ENCODE peak calls at places on chromosomes 12 and 14, in six cellular contexts. One of them, this sample, is unnamed.

GRCh38 chr14:64708148-64709004 is 4.2 kb downstream of the PLEKHG3 start:
- DNase-seq in iris pigment epithelial cell: peak; percentile 69
- DNase-seq in hepatic stellate cell: no peak
- DNase-seq in astrocyte: peak; percentile 64
- DNase-seq in MCF 10A: peak; percentile 77
- DNase-seq in EL: peak; percentile 36
- DNase-seq in this sample: peak; percentile 89

GRCh38 chr12:114733919-114734318 is 49.9 kb upstream of the TBX3 start:
- DNase-seq in EL: no peak
- DNase-seq in astrocyte: no peak
- DNase-seq in iris pigment epithelial cell: no peak
- DNase-seq in MCF 10A: no peak
- DNase-seq in hepatic stellate cell: no peak
- DNase-seq in this sample: no peak

GRCh38 chr12:116067892-116068291 is 209.6 kb downstream of the MED13L start:
- DNase-seq in EL: no peak
- DNase-seq in hepatic stellate cell: no peak
- DNase-seq in iris pigment epithelial cell: peak; percentile 45
- DNase-seq in astrocyte: no peak
- DNase-seq in MCF 10A: no peak
- DNase-seq in this sample: no peak

GRCh38 chr12:132178801-132179401 is 34.6 kb downstream of the NOC4L start:
- DNase-seq in astrocyte: no peak
- DNase-seq in EL: no peak
- DNase-seq in hepatic stellate cell: no peak
- DNase-seq in iris pigment epithelial cell: no peak
- DNase-seq in MCF 10A: no peak
- DNase-seq in this sample: no peak

GRCh38 chr14:101623077-101623372 is 61.7 kb downstream of the DIO3 start:
- DNase-seq in MCF 10A: no peak
- DNase-seq in EL: no peak
- DNase-seq in iris pigment epithelial cell: no peak
- DNase-seq in hepatic stellate cell: no peak
- DNase-seq in astrocyte: no peak
- DNase-seq in this sample: no peak

GRCh38 chr14:81591266-81591665 is 57.6 kb upstream of the SEL1L start:
- DNase-seq in iris pigment epithelial cell: no peak
- DNase-seq in MCF 10A: no peak
- DNase-seq in hepatic stellate cell: no peak
- DNase-seq in astrocyte: no peak
- DNase-seq in EL: no peak
- DNase-seq in this sample: no peak

GRCh38 chr14:54730156-54730961 is 163.4 kb downstream of the SAMD4A start:
- DNase-seq in astrocyte: peak; percentile 74
- DNase-seq in MCF 10A: no peak
- DNase-seq in EL: peak; percentile 89
- DNase-seq in hepatic stellate cell: no peak
- DNase-seq in iris pigment epithelial cell: peak; percentile 81
- DNase-seq in this sample: no peak

GRCh38 chr12:45674181-45674580 is 55.3 kb upstream of the ARID2 start:
- DNase-seq in hepatic stellate cell: no peak
- DNase-seq in MCF 10A: no peak
- DNase-seq in EL: peak; percentile 23
- DNase-seq in astrocyte: peak; percentile 23
- DNase-seq in iris pigment epithelial cell: peak; percentile 41
- DNase-seq in this sample: no peak

GRCh38 chr12:96986883-96987523 is 79.9 kb downstream of the NEDD1 start:
- DNase-seq in EL: peak; percentile 30
- DNase-seq in astrocyte: no peak
- DNase-seq in iris pigment epithelial cell: peak; percentile 12
- DNase-seq in MCF 10A: peak; percentile 44
- DNase-seq in hepatic stellate cell: peak; percentile 11
- DNase-seq in this sample: no peak

GRCh38 chr12:110079477-110080400 is 31.4 kb upstream of the C12orf76 start:
- DNase-seq in hepatic stellate cell: peak; percentile 38
- DNase-seq in MCF 10A: no peak
- DNase-seq in astrocyte: no peak
- DNase-seq in EL: no peak
- DNase-seq in iris pigment epithelial cell: peak; percentile 62
- DNase-seq in this sample: peak; percentile 42

GRCh38 chr12:120831648-120832267 is 72.4 kb downstream of the SPPL3 start:
- DNase-seq in EL: no peak
- DNase-seq in MCF 10A: no peak
- DNase-seq in iris pigment epithelial cell: no peak
- DNase-seq in hepatic stellate cell: no peak
- DNase-seq in astrocyte: peak; percentile 22
- DNase-seq in this sample: no peak

GRCh38 chr12:66048843-66049537 is 81.6 kb downstream of the LLPH start:
- DNase-seq in iris pigment epithelial cell: peak; percentile 88
- DNase-seq in hepatic stellate cell: no peak
- DNase-seq in MCF 10A: peak; percentile 75
- DNase-seq in astrocyte: no peak
- DNase-seq in EL: peak; percentile 38
- DNase-seq in this sample: peak; percentile 43

GRCh38 chr14:22112004-22112403 is 438.4 kb upstream of the OR4E1 start:
- DNase-seq in hepatic stellate cell: no peak
- DNase-seq in MCF 10A: peak; percentile 46
- DNase-seq in EL: peak; percentile 3
- DNase-seq in astrocyte: no peak
- DNase-seq in iris pigment epithelial cell: no peak
- DNase-seq in this sample: no peak

GRCh38 chr12:70246580-70246979 is 3.3 kb downstream of the CNOT2 start:
- DNase-seq in EL: peak; percentile 31
- DNase-seq in MCF 10A: no peak
- DNase-seq in astrocyte: peak; percentile 45
- DNase-seq in iris pigment epithelial cell: peak; percentile 47
- DNase-seq in hepatic stellate cell: peak; percentile 34
- DNase-seq in this sample: peak; percentile 12

GRCh38 chr14:95113476-95113875 is 43.9 kb downstream of the DICER1 start:
- DNase-seq in hepatic stellate cell: no peak
- DNase-seq in EL: no peak
- DNase-seq in MCF 10A: no peak
- DNase-seq in iris pigment epithelial cell: no peak
- DNase-seq in astrocyte: no peak
- DNase-seq in this sample: no peak

GRCh38 chr12:68253504-68253903 is at the start of gene IL22:
- DNase-seq in iris pigment epithelial cell: no peak
- DNase-seq in MCF 10A: no peak
- DNase-seq in hepatic stellate cell: no peak
- DNase-seq in astrocyte: no peak
- DNase-seq in EL: no peak
- DNase-seq in this sample: no peak

GRCh38 chr12:114481200-114481535 is 75.2 kb upstream of the TBX5 start:
- DNase-seq in MCF 10A: no peak
- DNase-seq in astrocyte: no peak
- DNase-seq in hepatic stellate cell: no peak
- DNase-seq in iris pigment epithelial cell: no peak
- DNase-seq in EL: no peak
- DNase-seq in this sample: no peak

GRCh38 chr14:100547633-100548294 is 39.5 kb downstream of the BEGAIN start:
- DNase-seq in hepatic stellate cell: peak; percentile 60
- DNase-seq in astrocyte: no peak
- DNase-seq in iris pigment epithelial cell: peak; percentile 68
- DNase-seq in EL: peak; percentile 83
- DNase-seq in MCF 10A: peak; percentile 78
- DNase-seq in this sample: no peak

GRCh38 chr14:49992901-49993335 is 100.0 kb downstream of the ARF6 start:
- DNase-seq in MCF 10A: peak; percentile 43
- DNase-seq in iris pigment epithelial cell: peak; percentile 71
- DNase-seq in hepatic stellate cell: peak; percentile 49
- DNase-seq in astrocyte: peak; percentile 71
- DNase-seq in EL: peak; percentile 89
- DNase-seq in this sample: no peak

GRCh38 chr14:59576332-59577294 is at the start of gene CCDC175:
- DNase-seq in iris pigment epithelial cell: peak; percentile 81
- DNase-seq in MCF 10A: peak; percentile 52
- DNase-seq in astrocyte: peak; percentile 56
- DNase-seq in hepatic stellate cell: peak; percentile 66
- DNase-seq in EL: peak; percentile 73
- DNase-seq in this sample: peak; percentile 46

GRCh38 chr12:42735869-42736361 is 146.4 kb upstream of the PRICKLE1 start:
- DNase-seq in MCF 10A: no peak
- DNase-seq in iris pigment epithelial cell: no peak
- DNase-seq in EL: no peak
- DNase-seq in hepatic stellate cell: no peak
- DNase-seq in astrocyte: peak; percentile 70
- DNase-seq in this sample: peak; percentile 37

GRCh38 chr12:62350554-62350953 is 90.3 kb downstream of the USP15 start:
- DNase-seq in MCF 10A: no peak
- DNase-seq in EL: no peak
- DNase-seq in hepatic stellate cell: no peak
- DNase-seq in astrocyte: no peak
- DNase-seq in iris pigment epithelial cell: no peak
- DNase-seq in this sample: no peak

GRCh38 chr12:6370576-6370935 is 4.8 kb downstream of the SCNN1A start:
- DNase-seq in EL: no peak
- DNase-seq in iris pigment epithelial cell: no peak
- DNase-seq in MCF 10A: peak; percentile 42
- DNase-seq in astrocyte: no peak
- DNase-seq in hepatic stellate cell: no peak
- DNase-seq in this sample: no peak

GRCh38 chr12:67919406-67919805 is 69.8 kb upstream of the IFNG-AS1 start:
- DNase-seq in EL: peak; percentile 50
- DNase-seq in astrocyte: peak; percentile 36
- DNase-seq in iris pigment epithelial cell: peak; percentile 46
- DNase-seq in MCF 10A: peak; percentile 56
- DNase-seq in hepatic stellate cell: no peak
- DNase-seq in this sample: peak; percentile 59

GRCh38 chr12:57143454-57143853 is 4.0 kb downstream of the LRP1-AS start:
- DNase-seq in MCF 10A: no peak
- DNase-seq in EL: no peak
- DNase-seq in astrocyte: no peak
- DNase-seq in iris pigment epithelial cell: no peak
- DNase-seq in hepatic stellate cell: no peak
- DNase-seq in this sample: no peak

GRCh38 chr14:102527255-102528232 is 18.0 kb upstream of the ANKRD9 start:
- DNase-seq in astrocyte: no peak
- DNase-seq in MCF 10A: peak; percentile 92
- DNase-seq in iris pigment epithelial cell: no peak
- DNase-seq in EL: peak; percentile 60
- DNase-seq in hepatic stellate cell: no peak
- DNase-seq in this sample: peak; percentile 94

GRCh38 chr12:6766651-6767300 is 613 bp downstream of the PTMS start:
- DNase-seq in iris pigment epithelial cell: peak; percentile 74
- DNase-seq in hepatic stellate cell: peak; percentile 81
- DNase-seq in astrocyte: peak; percentile 32
- DNase-seq in EL: peak; percentile 71
- DNase-seq in MCF 10A: peak; percentile 75
- DNase-seq in this sample: peak; percentile 73

GRCh38 chr12:85237320-85237719 is 42.7 kb upstream of the ALX1 start:
- DNase-seq in EL: no peak
- DNase-seq in hepatic stellate cell: no peak
- DNase-seq in astrocyte: no peak
- DNase-seq in MCF 10A: peak; percentile 6
- DNase-seq in iris pigment epithelial cell: peak; percentile 17
- DNase-seq in this sample: no peak

GRCh38 chr14:91216731-91217226 is 27.7 kb downstream of the GPR68 start:
- DNase-seq in astrocyte: no peak
- DNase-seq in hepatic stellate cell: no peak
- DNase-seq in EL: no peak
- DNase-seq in MCF 10A: no peak
- DNase-seq in iris pigment epithelial cell: no peak
- DNase-seq in this sample: no peak

GRCh38 chr14:23935158-23935557 is 18.4 kb upstream of the DHRS4 start:
- DNase-seq in astrocyte: no peak
- DNase-seq in iris pigment epithelial cell: no peak
- DNase-seq in MCF 10A: no peak
- DNase-seq in hepatic stellate cell: no peak
- DNase-seq in EL: no peak
- DNase-seq in this sample: no peak

GRCh38 chr14:100590726-100591452 is 3.7 kb upstream of the BEGAIN start:
- DNase-seq in hepatic stellate cell: no peak
- DNase-seq in astrocyte: no peak
- DNase-seq in iris pigment epithelial cell: no peak
- DNase-seq in EL: no peak
- DNase-seq in MCF 10A: no peak
- DNase-seq in this sample: no peak

GRCh38 chr12:5796171-5797091 is 148.6 kb downstream of the ANO2 start:
- DNase-seq in EL: peak; percentile 40
- DNase-seq in iris pigment epithelial cell: no peak
- DNase-seq in MCF 10A: no peak
- DNase-seq in astrocyte: no peak
- DNase-seq in hepatic stellate cell: peak; percentile 38
- DNase-seq in this sample: no peak

This sample was measured in mammary epithelial cell.